ENCODE peak calls at places on chromosomes 13 and 19, in eight cellular contexts. G, A, Z, F, N, M, Q and K are unnamed samples.

GRCh38 chr19:5289060-5289990 is 51.3 kb downstream of the PTPRS start:
- DNase-seq in G (no peak), A (no peak), Z (no peak), F (no peak), N (no peak), M (no peak), Q (no peak), K (no peak)

GRCh38 chr19:13487985-13488384 is 18.3 kb downstream of the CACNA1A start:
- DNase-seq in G (no peak), A (no peak), Z (no peak), F (no peak), N (no peak), M (no peak), Q (no peak), K (no peak)

GRCh38 chr19:47151627-47152026 is 21.0 kb downstream of the SAE1 start:
- DNase-seq in G (no peak), A (no peak), Z (no peak), F (no peak), N (no peak), M (no peak), Q (no peak), K (no peak)

GRCh38 chr19:18998276-18998675 is 35.0 kb downstream of the SUGP2 start:
- DNase-seq in G (no peak), A (no peak), Z (no peak), F (no peak), N (no peak), M (no peak), Q (no peak), K (no peak)

GRCh38 chr19:7862413-7862951 is 11.7 kb downstream of the PRR36 start:
- DNase-seq in G (peak), A (no peak), Z (no peak), F (peak), N (no peak), M (no peak), Q (peak), K (peak)

GRCh38 chr19:14146789-14147216 is 10.4 kb upstream of the ASF1B start:
- DNase-seq in G (no peak), A (peak), Z (no peak), F (no peak), N (peak), M (no peak), Q (no peak), K (peak)

GRCh38 chr13:113835461-113836274 is 28.2 kb downstream of the GAS6 start:
- DNase-seq in G (peak), A (peak), Z (no peak), F (no peak), N (peak), M (peak), Q (no peak), K (peak)

GRCh38 chr13:79528356-79528755 is 47.4 kb downstream of the NDFIP2 start:
- DNase-seq in G (no peak), A (no peak), Z (no peak), F (no peak), N (no peak), M (no peak), Q (no peak), K (no peak)

GRCh38 chr13:46606915-46607413 is 54.0 kb downstream of the LRCH1 start:
- DNase-seq in G (no peak), A (no peak), Z (peak), F (no peak), N (no peak), M (no peak), Q (no peak), K (no peak)

GRCh38 chr13:59603646-59604045 is 560.1 kb downstream of the DIAPH3 start:
- DNase-seq in G (no peak), A (no peak), Z (no peak), F (no peak), N (no peak), M (no peak), Q (no peak), K (no peak)

GRCh38 chr13:33694546-33694945 is 123.4 kb upstream of the RFC3 start:
- DNase-seq in G (no peak), A (no peak), Z (no peak), F (no peak), N (no peak), M (no peak), Q (no peak), K (no peak)

GRCh38 chr13:32669030-32669646 is 82.9 kb downstream of the PDS5B start:
- DNase-seq in G (no peak), A (no peak), Z (no peak), F (no peak), N (peak), M (no peak), Q (peak), K (peak)

GRCh38 chr19:33445752-33446070 is 72.2 kb downstream of the CEBPG start:
- DNase-seq in G (peak), A (no peak), Z (no peak), F (no peak), N (no peak), M (peak), Q (no peak), K (no peak)

GRCh38 chr19:12015015-12015752 is 20.3 kb downstream of the ZNF433 start:
- DNase-seq in G (no peak), A (no peak), Z (no peak), F (no peak), N (no peak), M (no peak), Q (no peak), K (no peak)

GRCh38 chr19:28603453-28603852 is 609.5 kb downstream of the UQCRFS1 start:
- DNase-seq in G (no peak), A (no peak), Z (no peak), F (no peak), N (no peak), M (no peak), Q (no peak), K (no peak)

GRCh38 chr19:7705387-7706187 is 3.7 kb upstream of the FCER2 start:
- DNase-seq in G (no peak), A (no peak), Z (peak), F (peak), N (no peak), M (no peak), Q (no peak), K (no peak)

GRCh38 chr19:33063356-33064116 is 1.2 kb downstream of the RHPN2 start:
- DNase-seq in G (no peak), A (no peak), Z (no peak), F (no peak), N (peak), M (no peak), Q (peak), K (peak)

GRCh38 chr19:24032651-24033050 is 54.3 kb upstream of the ZNF254 start:
- DNase-seq in G (no peak), A (no peak), Z (no peak), F (no peak), N (no peak), M (no peak), Q (no peak), K (no peak)

GRCh38 chr19:23783634-23784033 is 24.9 kb upstream of the ZNF681 start:
- DNase-seq in G (no peak), A (no peak), Z (no peak), F (no peak), N (no peak), M (no peak), Q (no peak), K (no peak)

GRCh38 chr19:50657672-50658437 is 8.6 kb downstream of the C19orf81 start:
- DNase-seq in G (peak), A (peak), Z (peak), F (peak), N (peak), M (peak), Q (peak), K (peak)

GRCh38 chr13:33224191-33224590 is 61.4 kb downstream of the STARD13 start:
- DNase-seq in G (no peak), A (no peak), Z (no peak), F (no peak), N (no peak), M (no peak), Q (no peak), K (no peak)

GRCh38 chr13:40982772-40983171 is 36.3 kb downstream of the ELF1 start:
- DNase-seq in G (no peak), A (no peak), Z (peak), F (peak), N (peak), M (no peak), Q (peak), K (peak)

GRCh38 chr19:45070861-45071544 is 5.3 kb downstream of the ZNF296 start:
- DNase-seq in G (no peak), A (no peak), Z (no peak), F (no peak), N (no peak), M (no peak), Q (no peak), K (no peak)

GRCh38 chr13:30872685-30873443 is 33.2 kb upstream of the MEDAG start:
- DNase-seq in G (peak), A (peak), Z (peak), F (no peak), N (peak), M (no peak), Q (no peak), K (peak)

GRCh38 chr19:582497-583197 is 7.0 kb upstream of the HCN2 start:
- DNase-seq in G (no peak), A (no peak), Z (no peak), F (no peak), N (no peak), M (no peak), Q (no peak), K (no peak)

GRCh38 chr19:13034636-13035035 is 39.4 kb downstream of the NFIX start:
- DNase-seq in G (no peak), A (no peak), Z (no peak), F (no peak), N (peak), M (no peak), Q (no peak), K (no peak)

GRCh38 chr13:44306401-44307192 is 67.0 kb upstream of the SERP2 start:
- DNase-seq in G (no peak), A (peak), Z (no peak), F (no peak), N (peak), M (no peak), Q (peak), K (peak)

GRCh38 chr13:30545320-30545719 is 72.4 kb upstream of the USPL1 start:
- DNase-seq in G (no peak), A (no peak), Z (no peak), F (no peak), N (no peak), M (no peak), Q (no peak), K (no peak)

GRCh38 chr13:95115525-95115924 is 185.7 kb downstream of the ABCC4 start:
- DNase-seq in G (no peak), A (no peak), Z (no peak), F (no peak), N (no peak), M (no peak), Q (no peak), K (no peak)

GRCh38 chr19:21474671-21475181 is 30.7 kb upstream of the ZNF429 start:
- DNase-seq in G (peak), A (no peak), Z (no peak), F (peak), N (peak), M (peak), Q (peak), K (no peak)

GRCh38 chr13:84641491-84641890 is 759.2 kb upstream of the SLITRK1 start:
- DNase-seq in G (no peak), A (no peak), Z (no peak), F (no peak), N (peak), M (no peak), Q (no peak), K (no peak)

GRCh38 chr13:99285432-99286182 is 21.6 kb downstream of the GPR183 start:
- DNase-seq in G (no peak), A (no peak), Z (no peak), F (no peak), N (no peak), M (no peak), Q (peak), K (no peak)

GRCh38 chr13:99959538-99960230 is 11.9 kb downstream of the ZIC5 start:
- DNase-seq in G (no peak), A (no peak), Z (no peak), F (no peak), N (peak), M (no peak), Q (peak), K (no peak)

GRCh38 chr13:111908981-111909380 is 158.0 kb upstream of the SOX1 start:
- DNase-seq in G (no peak), A (no peak), Z (no peak), F (no peak), N (no peak), M (no peak), Q (no peak), K (no peak)

GRCh38 chr13:111939285-111940278 is 127.4 kb upstream of the SOX1 start:
- DNase-seq in G (no peak), A (no peak), Z (no peak), F (no peak), N (no peak), M (no peak), Q (no peak), K (no peak)

GRCh38 chr13:52454459-52454824 is 836 bp upstream of the CKAP2 start:
- DNase-seq in G (no peak), A (no peak), Z (peak), F (no peak), N (peak), M (no peak), Q (peak), K (no peak)

GRCh38 chr13:73492811-73493210 is 434.0 kb downstream of the KLF5 start:
- DNase-seq in G (no peak), A (no peak), Z (no peak), F (no peak), N (peak), M (no peak), Q (no peak), K (no peak)